ENCODE peak calls at places on chromosome 3, in six cellular contexts. P is K562, G is IMR-90, Q is SK-N-SH, M is HepG2, N is GM12878. V is an unnamed sample.

GRCh38 chr3:145739926-145740325 is 421.1 kb downstream of the PLOD2 start:
- DNase-seq in Q (no peak), G (peak; percentile 2), P (no peak), N (no peak), M (no peak), V (no peak)

GRCh38 chr3:149547954-149548728 is 73.6 kb downstream of the TM4SF4 start:
- DNase-seq in G (peak; percentile 90), M (peak; percentile 58), P (no peak), Q (no peak), N (no peak), V (peak; percentile 95)

GRCh38 chr3:170117134-170117533 is 64.4 kb downstream of the PHC3 start:
- DNase-seq in G (no peak), M (peak; percentile 5), P (peak; percentile 25), N (no peak), Q (peak; percentile 6), V (peak; percentile 20)

GRCh38 chr3:192001217-192001616 is 540.3 kb downstream of the PYDC2 start:
- DNase-seq in M (no peak), P (no peak), G (no peak), Q (no peak), N (no peak), V (no peak)

GRCh38 chr3:87796137-87796899 is 262.5 kb downstream of the CGGBP1 start:
- DNase-seq in N (no peak), G (no peak), P (peak; percentile 48), Q (no peak), M (no peak), V (no peak)

GRCh38 chr3:170054204-170054603 is 16.4 kb downstream of the GPR160 start:
- DNase-seq in N (no peak), P (no peak), Q (no peak), M (no peak), G (no peak), V (no peak)

GRCh38 chr3:185225523-185225922 is 28.3 kb downstream of the EHHADH start:
- DNase-seq in N (no peak), G (peak; percentile 77), M (no peak), Q (no peak), P (no peak), V (no peak)

GRCh38 chr3:1183320-1184048 is 90.7 kb downstream of the CNTN6 start:
- DNase-seq in M (no peak), P (no peak), Q (no peak), G (peak; percentile 50), N (no peak), V (no peak)

GRCh38 chr3:11637901-11638668 is 5.6 kb downstream of the VGLL4 start:
- DNase-seq in M (no peak), Q (peak; percentile 27), N (no peak), G (peak; percentile 77), P (no peak), V (no peak)

GRCh38 chr3:188848947-188849346 is 322.8 kb upstream of the TPRG1 start:
- DNase-seq in N (no peak), G (no peak), P (no peak), Q (no peak), M (no peak), V (no peak)

GRCh38 chr3:17518189-17519059 is 224.0 kb downstream of the TBC1D5 start:
- DNase-seq in N (no peak), P (no peak), M (no peak), G (no peak), Q (no peak), V (no peak)

GRCh38 chr3:82643948-82644347 is 882.5 kb upstream of the GBE1 start:
- DNase-seq in Q (peak; percentile 3), G (no peak), P (no peak), N (no peak), M (peak; percentile 10), V (peak; percentile 26)

GRCh38 chr3:37779289-37780152 is 82.2 kb upstream of the CTDSPL start:
- DNase-seq in N (no peak), Q (peak; percentile 69), P (peak; percentile 90), G (peak; percentile 82), M (peak; percentile 66), V (peak; percentile 84)

GRCh38 chr3:112074616-112075497 is 11.3 kb upstream of the C3orf52 start:
- DNase-seq in G (peak; percentile 97), N (no peak), M (peak; percentile 82), P (no peak), Q (no peak), V (peak; percentile 87)

GRCh38 chr3:15051531-15051930 is 13.6 kb downstream of the MRPS25 start:
- DNase-seq in G (peak; percentile 20), Q (peak; percentile 75), P (peak; percentile 69), N (no peak), M (peak; percentile 62), V (peak; percentile 60)

GRCh38 chr3:129688310-129688895 is 81.9 kb upstream of the PLXND1 start:
- DNase-seq in N (no peak), P (no peak), Q (peak; percentile 38), M (peak; percentile 78), G (peak; percentile 74), V (no peak)

GRCh38 chr3:12234906-12235305 is 54.0 kb upstream of the PPARG start:
- DNase-seq in P (no peak), M (no peak), G (peak; percentile 12), Q (no peak), N (no peak), V (no peak)

GRCh38 chr3:27960133-27960532 is 238.0 kb upstream of the EOMES start:
- DNase-seq in P (no peak), N (no peak), Q (no peak), G (peak; percentile 1), M (no peak), V (no peak)

GRCh38 chr3:100448079-100448478 is 44.3 kb upstream of the TMEM45A start:
- DNase-seq in G (no peak), Q (no peak), P (no peak), M (no peak), N (no peak), V (no peak)

GRCh38 chr3:196073188-196073838 is 8.6 kb downstream of the TFRC start:
- DNase-seq in Q (peak; percentile 77), P (peak; percentile 44), M (peak; percentile 40), N (peak; percentile 50), G (peak; percentile 54), V (peak; percentile 58)

GRCh38 chr3:107578091-107578490 is 55.3 kb downstream of the BBX start:
- DNase-seq in N (no peak), M (no peak), G (no peak), Q (no peak), P (no peak), V (no peak)

GRCh38 chr3:139660269-139660668 is 17.5 kb downstream of the NMNAT3 start:
- DNase-seq in N (no peak), Q (no peak), P (no peak), M (no peak), G (no peak), V (no peak)

GRCh38 chr3:52851348-52851747 is 16.5 kb upstream of the MUSTN1 start:
- DNase-seq in N (no peak), Q (peak; percentile 87), P (peak; percentile 59), M (peak; percentile 58), G (peak; percentile 49), V (peak; percentile 52)

DNA sequence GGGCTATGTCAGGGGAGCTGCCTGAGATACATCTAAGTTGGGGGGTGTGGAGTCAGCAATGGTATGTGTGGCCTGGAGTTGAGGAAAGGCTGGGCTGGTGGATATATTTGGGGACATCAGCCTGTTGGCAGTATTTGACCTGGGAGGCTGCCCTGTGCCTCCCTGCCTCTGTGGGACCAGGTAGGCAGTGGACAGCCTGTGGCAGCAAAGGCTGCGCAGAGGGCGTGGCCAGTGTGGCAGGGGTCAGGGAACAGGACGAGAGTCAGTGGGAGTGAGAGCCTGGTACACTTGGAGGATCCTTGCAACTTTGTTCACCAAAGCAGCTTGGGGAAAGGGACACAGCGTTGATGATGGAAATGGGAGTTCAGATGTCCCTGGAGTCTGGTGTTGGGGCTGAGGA is 15.0 kb downstream of the TEX264 start:
- DNase-seq in G (no peak), N (no peak), M (no peak), Q (no peak), P (no peak), V (no peak)
- TF ChIP-seq SMC3 in G (no peak), N (no peak), M (no peak), Q (no peak), P (no peak), V (no peak)

GRCh38 chr3:125401402-125401801 is 26.3 kb upstream of the ZNF148 start:
- DNase-seq in Q (no peak), M (peak; percentile 49), G (peak; percentile 48), P (no peak), N (no peak), V (no peak)
- TF ChIP-seq SMC3 in Q (no peak), M (no peak), G (no peak), P (no peak), N (no peak), V (no peak)

DNA sequence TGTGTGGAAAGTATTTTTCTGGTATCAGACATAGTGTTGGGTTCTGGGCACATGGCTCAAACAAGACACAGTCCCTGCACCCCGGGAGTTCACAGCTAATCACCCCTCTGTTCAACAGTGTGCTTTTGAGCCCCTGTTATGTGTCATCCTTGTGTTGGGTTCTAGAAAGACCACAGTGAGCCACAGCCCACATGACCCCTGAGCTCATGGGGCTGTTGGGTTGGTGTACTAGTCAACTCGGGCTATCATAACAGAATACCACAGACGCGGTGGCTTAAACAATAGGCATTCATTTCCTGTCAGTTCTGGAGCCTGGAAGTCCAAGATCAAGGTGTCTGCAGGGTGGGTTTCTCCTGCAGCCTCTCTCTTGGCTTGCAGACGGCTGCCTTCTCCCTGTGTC is 100.0 kb downstream of the DNAJB8 start:
- DNase-seq in P (no peak), G (no peak), N (no peak), M (peak; percentile 20), Q (no peak), V (no peak)
- TF ChIP-seq SMC3 in P (no peak), G (no peak), N (no peak), M (no peak), Q (no peak), V (no peak)

GRCh38 chr3:20064796-20065564 is 24.7 kb downstream of the KAT2B start:
- DNase-seq in G (no peak), M (no peak), P (no peak), Q (no peak), N (no peak), V (no peak)

GRCh38 chr3:20066079-20066478 is 25.8 kb downstream of the KAT2B start:
- DNase-seq in N (no peak), G (no peak), P (no peak), Q (no peak), M (no peak), V (no peak)

GRCh38 chr3:20069178-20069532 is 28.9 kb downstream of the KAT2B start:
- DNase-seq in P (no peak), Q (no peak), M (no peak), G (no peak), N (no peak), V (no peak)

GRCh38 chr3:20068512-20069177 is 28.4 kb downstream of the KAT2B start:
- DNase-seq in Q (no peak), G (no peak), M (no peak), N (no peak), P (no peak), V (no peak)

DNA sequence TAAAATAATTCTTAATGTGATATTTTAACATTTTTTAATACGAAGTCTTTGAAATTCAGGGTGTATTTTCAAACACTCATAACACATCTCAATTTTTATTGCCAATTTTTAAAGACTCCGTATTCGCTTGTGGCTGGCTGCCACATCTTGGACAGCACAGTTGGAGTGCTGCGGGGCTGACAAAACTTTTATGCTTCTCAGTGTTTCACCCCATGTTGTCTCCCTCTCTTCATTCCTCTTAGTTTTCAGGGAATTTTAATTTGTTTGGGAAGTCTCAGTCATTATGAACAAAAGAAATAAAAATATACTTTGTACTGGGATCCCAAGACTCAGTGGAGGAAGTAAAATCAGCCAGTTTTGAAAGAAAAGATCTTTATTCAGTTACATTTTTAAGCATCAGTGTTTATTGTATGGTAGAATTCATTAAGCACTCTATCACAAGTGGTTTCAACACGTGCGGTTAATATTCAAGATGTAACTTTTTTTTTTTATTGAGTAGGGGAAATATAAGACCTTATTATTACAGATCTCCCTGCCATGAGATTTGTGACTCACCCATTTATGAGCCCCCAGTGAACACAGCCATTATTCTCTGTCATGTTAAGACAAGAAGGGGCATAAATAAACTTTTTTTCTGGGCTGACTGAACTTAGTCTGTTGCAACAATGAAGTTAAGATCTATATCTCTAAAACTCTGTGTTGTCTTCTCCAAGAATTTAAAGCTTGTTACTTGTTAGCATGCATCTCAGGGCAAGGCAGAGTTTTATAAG is 26.8 kb downstream of the KAT2B start:
- DNase-seq in M (no peak), N (no peak), P (no peak), G (no peak), Q (no peak), V (no peak)
- TF ChIP-seq SMC3 in M (no peak), N (no peak), P (no peak), G (no peak), Q (no peak), V (no peak)